ENCODE peak calls at places on chromosomes 11 and 22, in six cellular contexts. One of them, this sample, is unnamed.

GRCh38 chr11:117606807-117607206 is 190.2 kb downstream of the DSCAML1 start:
- DNase-seq in CD14-positive monocyte: peak
- DNase-seq in pancreas: no peak
- DNase-seq in OCI-LY7: no peak
- DNase-seq in heart left ventricle: no peak
- DNase-seq in Peyer's patch: no peak
- DNase-seq in this sample: no peak

GRCh38 chr11:102551188-102551781 is 20.7 kb upstream of the MMP7 start:
- DNase-seq in CD14-positive monocyte: no peak
- DNase-seq in heart left ventricle: no peak
- DNase-seq in Peyer's patch: no peak
- DNase-seq in OCI-LY7: no peak
- DNase-seq in pancreas: no peak
- DNase-seq in this sample: no peak

GRCh38 chr11:103978588-103979580 is 57.6 kb upstream of the DDI1 start:
- DNase-seq in heart left ventricle: no peak
- DNase-seq in Peyer's patch: no peak
- DNase-seq in OCI-LY7: no peak
- DNase-seq in CD14-positive monocyte: no peak
- DNase-seq in pancreas: no peak
- DNase-seq in this sample: no peak

GRCh38 chr22:36211237-36211881 is 9.8 kb upstream of the APOL4 start:
- DNase-seq in OCI-LY7: no peak
- DNase-seq in pancreas: no peak
- DNase-seq in Peyer's patch: no peak
- DNase-seq in CD14-positive monocyte: peak
- DNase-seq in heart left ventricle: no peak
- DNase-seq in this sample: no peak

GRCh38 chr11:26522912-26523610 is 49.0 kb downstream of the MUC15 start:
- DNase-seq in Peyer's patch: no peak
- DNase-seq in OCI-LY7: peak
- DNase-seq in pancreas: no peak
- DNase-seq in CD14-positive monocyte: no peak
- DNase-seq in heart left ventricle: no peak
- DNase-seq in this sample: peak

GRCh38 chr22:17949926-17950473 is 74.4 kb downstream of the MICAL3 start:
- DNase-seq in Peyer's patch: no peak
- DNase-seq in heart left ventricle: no peak
- DNase-seq in OCI-LY7: no peak
- DNase-seq in pancreas: no peak
- DNase-seq in CD14-positive monocyte: no peak
- DNase-seq in this sample: no peak

GRCh38 chr22:50285568-50286229 is 15.5 kb upstream of the MAPK11 start:
- DNase-seq in pancreas: no peak
- DNase-seq in Peyer's patch: no peak
- DNase-seq in CD14-positive monocyte: no peak
- DNase-seq in heart left ventricle: no peak
- DNase-seq in OCI-LY7: no peak
- DNase-seq in this sample: no peak

GRCh38 chr22:49966716-49967332 is 6.3 kb downstream of the PIM3 start:
- DNase-seq in CD14-positive monocyte: peak
- DNase-seq in OCI-LY7: no peak
- DNase-seq in heart left ventricle: peak
- DNase-seq in Peyer's patch: peak
- DNase-seq in pancreas: no peak
- DNase-seq in this sample: no peak

GRCh38 chr22:23565288-23565941 is 14.7 kb downstream of the IGLL1 start:
- DNase-seq in OCI-LY7: peak
- DNase-seq in CD14-positive monocyte: no peak
- DNase-seq in pancreas: no peak
- DNase-seq in Peyer's patch: no peak
- DNase-seq in heart left ventricle: no peak
- DNase-seq in this sample: no peak

GRCh38 chr11:73461335-73461840 is 85.2 kb downstream of the RELT start:
- DNase-seq in heart left ventricle: no peak
- DNase-seq in OCI-LY7: no peak
- DNase-seq in CD14-positive monocyte: no peak
- DNase-seq in pancreas: no peak
- DNase-seq in Peyer's patch: no peak
- DNase-seq in this sample: no peak

GRCh38 chr11:95991101-95991500 is 67.2 kb upstream of the MTMR2 start:
- DNase-seq in CD14-positive monocyte: no peak
- DNase-seq in heart left ventricle: no peak
- DNase-seq in Peyer's patch: no peak
- DNase-seq in OCI-LY7: no peak
- DNase-seq in pancreas: no peak
- DNase-seq in this sample: peak

GRCh38 chr11:61728066-61728939 is 24.1 kb upstream of the MYRF start:
- DNase-seq in Peyer's patch: no peak
- DNase-seq in CD14-positive monocyte: no peak
- DNase-seq in OCI-LY7: no peak
- DNase-seq in heart left ventricle: no peak
- DNase-seq in pancreas: no peak
- DNase-seq in this sample: no peak

GRCh38 chr11:70785372-70785771 is 387.0 kb downstream of the CTTN start:
- DNase-seq in Peyer's patch: no peak
- DNase-seq in CD14-positive monocyte: no peak
- DNase-seq in pancreas: no peak
- DNase-seq in heart left ventricle: no peak
- DNase-seq in OCI-LY7: no peak
- DNase-seq in this sample: no peak

GRCh38 chr22:30196867-30197336 is 49.7 kb downstream of the LIF start:
- DNase-seq in OCI-LY7: no peak
- DNase-seq in heart left ventricle: no peak
- DNase-seq in pancreas: no peak
- DNase-seq in Peyer's patch: no peak
- DNase-seq in CD14-positive monocyte: no peak
- DNase-seq in this sample: no peak

GRCh38 chr11:48210052-48210451 is 6.6 kb upstream of the OR4B1 start:
- DNase-seq in OCI-LY7: no peak
- DNase-seq in CD14-positive monocyte: no peak
- DNase-seq in heart left ventricle: no peak
- DNase-seq in Peyer's patch: no peak
- DNase-seq in pancreas: no peak
- DNase-seq in this sample: peak

GRCh38 chr11:1401656-1402221 is 12.0 kb downstream of the BRSK2 start:
- DNase-seq in CD14-positive monocyte: peak
- DNase-seq in heart left ventricle: peak
- DNase-seq in pancreas: peak
- DNase-seq in Peyer's patch: peak
- DNase-seq in OCI-LY7: peak
- DNase-seq in this sample: peak

GRCh38 chr22:29259253-29259899 is 8.4 kb downstream of the RHBDD3 start:
- DNase-seq in heart left ventricle: no peak
- DNase-seq in pancreas: no peak
- DNase-seq in OCI-LY7: no peak
- DNase-seq in CD14-positive monocyte: no peak
- DNase-seq in Peyer's patch: no peak
- DNase-seq in this sample: no peak

GRCh38 chr11:23995891-23996290 is 501.0 kb upstream of the LUZP2 start:
- DNase-seq in CD14-positive monocyte: no peak
- DNase-seq in pancreas: no peak
- DNase-seq in OCI-LY7: no peak
- DNase-seq in heart left ventricle: no peak
- DNase-seq in Peyer's patch: no peak
- DNase-seq in this sample: no peak

GRCh38 chr11:2474059-2474901 is 29.5 kb downstream of the KCNQ1 start:
- DNase-seq in OCI-LY7: no peak
- DNase-seq in Peyer's patch: peak
- DNase-seq in heart left ventricle: no peak
- DNase-seq in pancreas: no peak
- DNase-seq in CD14-positive monocyte: no peak
- DNase-seq in this sample: no peak
- TF ChIP-seq CTCF in OCI-LY7: no peak
- TF ChIP-seq CTCF in Peyer's patch: no peak
- TF ChIP-seq CTCF in heart left ventricle: peak
- TF ChIP-seq CTCF in pancreas: no peak
- TF ChIP-seq CTCF in CD14-positive monocyte: no peak
- TF ChIP-seq CTCF in this sample: no peak

GRCh38 chr22:21758465-21758864 is 22.9 kb upstream of the YPEL1 start:
- DNase-seq in pancreas: no peak
- DNase-seq in CD14-positive monocyte: no peak
- DNase-seq in OCI-LY7: no peak
- DNase-seq in heart left ventricle: no peak
- DNase-seq in Peyer's patch: no peak
- DNase-seq in this sample: no peak

GRCh38 chr22:21761086-21761485 is 25.5 kb upstream of the YPEL1 start:
- DNase-seq in Peyer's patch: no peak
- DNase-seq in CD14-positive monocyte: no peak
- DNase-seq in heart left ventricle: no peak
- DNase-seq in pancreas: no peak
- DNase-seq in OCI-LY7: no peak
- DNase-seq in this sample: no peak

GRCh38 chr22:21759133-21759532 is 23.5 kb upstream of the YPEL1 start:
- DNase-seq in pancreas: no peak
- DNase-seq in CD14-positive monocyte: no peak
- DNase-seq in heart left ventricle: no peak
- DNase-seq in OCI-LY7: no peak
- DNase-seq in Peyer's patch: no peak
- DNase-seq in this sample: no peak

GRCh38 chr22:21760640-21761039 is 25.0 kb upstream of the YPEL1 start:
- DNase-seq in heart left ventricle: no peak
- DNase-seq in OCI-LY7: no peak
- DNase-seq in pancreas: no peak
- DNase-seq in CD14-positive monocyte: no peak
- DNase-seq in Peyer's patch: no peak
- DNase-seq in this sample: peak

DNA sequence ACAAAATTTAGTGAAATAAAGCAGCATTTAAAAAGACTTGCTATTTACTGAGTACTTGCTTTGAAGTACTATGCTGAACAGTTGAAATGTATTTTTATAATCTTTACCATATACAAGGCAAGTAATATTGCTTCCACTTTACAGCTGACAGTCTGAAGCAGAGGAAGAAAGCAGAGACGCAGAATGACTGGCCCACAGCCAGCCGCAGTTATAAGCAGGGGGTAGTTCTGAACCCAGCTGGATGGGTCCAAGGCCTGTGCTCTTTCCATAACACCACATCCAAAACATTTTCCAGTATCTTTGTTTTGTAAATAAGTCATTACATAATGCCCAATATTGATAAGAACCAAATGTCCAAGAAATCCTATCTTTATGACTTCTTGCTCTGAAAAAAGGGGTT is 24.0 kb upstream of the YPEL1 start:
- DNase-seq in CD14-positive monocyte: no peak
- DNase-seq in pancreas: no peak
- DNase-seq in heart left ventricle: no peak
- DNase-seq in OCI-LY7: no peak
- DNase-seq in Peyer's patch: no peak
- DNase-seq in this sample: no peak
- TF ChIP-seq CTCF in CD14-positive monocyte: no peak
- TF ChIP-seq CTCF in pancreas: no peak
- TF ChIP-seq CTCF in heart left ventricle: no peak
- TF ChIP-seq CTCF in OCI-LY7: no peak
- TF ChIP-seq CTCF in Peyer's patch: no peak
- TF ChIP-seq CTCF in this sample: no peak

GRCh38 chr22:48488611-48489456 is 1338.8 kb downstream of the BRD1 start:
- DNase-seq in Peyer's patch: peak
- DNase-seq in heart left ventricle: no peak
- DNase-seq in CD14-positive monocyte: no peak
- DNase-seq in OCI-LY7: no peak
- DNase-seq in pancreas: no peak
- DNase-seq in this sample: no peak

GRCh38 chr22:48491451-48491941 is 1336.2 kb downstream of the BRD1 start:
- DNase-seq in OCI-LY7: no peak
- DNase-seq in pancreas: no peak
- DNase-seq in Peyer's patch: peak
- DNase-seq in CD14-positive monocyte: no peak
- DNase-seq in heart left ventricle: peak
- DNase-seq in this sample: no peak

GRCh38 chr22:48488149-48488551 is 1339.5 kb downstream of the BRD1 start:
- DNase-seq in heart left ventricle: no peak
- DNase-seq in CD14-positive monocyte: no peak
- DNase-seq in OCI-LY7: peak
- DNase-seq in pancreas: no peak
- DNase-seq in Peyer's patch: peak
- DNase-seq in this sample: no peak

GRCh38 chr22:48490513-48491411 is 1336.9 kb downstream of the BRD1 start:
- DNase-seq in CD14-positive monocyte: no peak
- DNase-seq in pancreas: no peak
- DNase-seq in Peyer's patch: peak
- DNase-seq in heart left ventricle: peak
- DNase-seq in OCI-LY7: no peak
- DNase-seq in this sample: no peak

DNA sequence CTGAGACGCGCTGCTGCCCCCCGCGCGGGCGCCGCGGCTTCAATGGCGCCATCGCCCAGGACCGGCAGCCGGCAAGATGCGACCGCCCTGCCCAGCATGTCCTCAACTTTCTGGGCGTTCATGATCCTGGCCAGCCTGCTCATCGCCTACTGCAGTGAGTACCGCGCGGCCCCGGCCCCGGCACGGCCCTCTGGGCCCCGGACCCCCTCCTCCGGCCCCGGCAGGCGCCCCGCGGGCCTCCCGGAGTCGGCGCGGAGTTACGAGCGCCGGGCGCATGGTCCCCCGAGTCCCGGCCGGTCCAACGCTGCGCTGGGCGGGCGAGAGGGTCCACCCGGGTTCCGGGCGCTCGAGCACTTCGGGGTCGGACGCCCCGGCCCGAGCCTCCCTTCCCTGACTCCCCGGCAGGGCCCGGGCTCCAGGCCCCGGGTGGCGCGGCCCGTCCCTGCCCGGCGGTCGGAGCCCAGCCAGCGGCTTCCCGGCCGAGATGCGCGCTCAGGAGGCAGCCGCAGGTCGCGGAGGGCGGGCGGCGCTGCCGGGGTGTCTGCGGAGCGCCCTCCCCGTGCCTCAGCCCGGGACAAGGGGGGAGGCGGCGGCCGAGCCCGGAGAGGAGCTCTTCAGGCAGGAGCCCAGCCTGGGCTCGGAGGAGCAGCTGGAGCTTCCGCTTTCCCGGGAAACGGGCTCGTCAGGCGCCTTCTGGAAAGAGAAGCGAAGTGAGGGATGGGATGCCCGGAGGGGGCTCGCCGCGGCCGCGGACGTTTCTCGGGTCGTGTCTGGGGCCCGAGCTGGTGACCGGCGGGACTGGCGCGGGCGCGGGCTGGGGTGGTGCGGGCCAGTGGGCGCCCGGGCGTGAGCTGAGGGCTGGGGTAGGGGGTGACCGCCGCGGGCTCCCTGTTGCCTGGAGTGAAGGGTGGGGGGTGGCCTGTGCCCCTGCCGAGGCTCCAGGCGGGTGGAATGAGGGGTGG is 1337.8 kb downstream of the BRD1 start:
- DNase-seq in pancreas: no peak
- DNase-seq in Peyer's patch: peak
- DNase-seq in CD14-positive monocyte: no peak
- DNase-seq in OCI-LY7: no peak
- DNase-seq in heart left ventricle: peak
- DNase-seq in this sample: no peak
- TF ChIP-seq CTCF in pancreas: no peak
- TF ChIP-seq CTCF in Peyer's patch: no peak
- TF ChIP-seq CTCF in CD14-positive monocyte: no peak
- TF ChIP-seq CTCF in OCI-LY7: no peak
- TF ChIP-seq CTCF in heart left ventricle: no peak
- TF ChIP-seq CTCF in this sample: no peak

DNA sequence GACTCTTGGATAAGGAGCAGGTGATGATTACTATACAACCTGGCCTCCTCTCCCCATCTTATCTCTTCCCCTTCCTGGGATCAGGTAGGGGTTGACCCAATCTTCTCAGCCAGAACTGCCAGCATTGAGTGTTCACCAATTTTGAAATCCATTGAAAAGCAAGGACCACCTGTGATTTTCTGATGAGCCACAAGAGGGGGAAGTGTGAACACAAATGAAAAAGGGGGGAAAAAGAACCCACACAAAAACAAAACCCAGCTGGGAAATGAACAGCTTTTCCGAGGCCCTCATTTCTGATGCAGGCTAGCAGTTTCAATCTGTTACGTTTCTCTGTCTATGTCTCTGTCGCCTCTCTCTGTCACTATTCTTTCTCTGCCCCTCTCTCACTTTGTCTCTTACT is 161.9 kb downstream of the INSC start:
- DNase-seq in Peyer's patch: no peak
- DNase-seq in CD14-positive monocyte: no peak
- DNase-seq in pancreas: no peak
- DNase-seq in heart left ventricle: no peak
- DNase-seq in OCI-LY7: no peak
- DNase-seq in this sample: no peak
- TF ChIP-seq CTCF in Peyer's patch: no peak
- TF ChIP-seq CTCF in CD14-positive monocyte: no peak
- TF ChIP-seq CTCF in pancreas: no peak
- TF ChIP-seq CTCF in heart left ventricle: peak
- TF ChIP-seq CTCF in OCI-LY7: peak
- TF ChIP-seq CTCF in this sample: peak